ENCODE peak calls at places on chromosomes 6 and 20, in six cellular contexts. X is mesendoderm, K is cardiac muscle cell, S is neural progenitor cell, C is MCF 10A, R is midbrain. P is an unnamed sample.

GRCh38 chr6:147274776-147275175 is 70.6 kb downstream of the STXBP5 start:
- DNase-seq in X (no peak), K (no peak), S (no peak), C (no peak), R (no peak), P (no peak)

GRCh38 chr6:19477563-19477962 is 359.6 kb upstream of the ID4 start:
- DNase-seq in X (no peak), K (no peak), S (no peak), C (no peak), R (no peak), P (no peak)

GRCh38 chr6:97440590-97441176 is 157.7 kb upstream of the MMS22L start:
- DNase-seq in X (peak), K (peak), S (peak), C (peak), R (peak), P (peak)

GRCh38 chr20:16641511-16641910 is 68.3 kb upstream of the KIF16B start:
- DNase-seq in X (no peak), K (no peak), S (no peak), C (no peak), R (no peak), P (no peak)

GRCh38 chr20:46253391-46253790 is 54.9 kb downstream of the CDH22 start:
- DNase-seq in X (peak), K (no peak), S (peak), C (peak), R (no peak), P (peak)

GRCh38 chr20:60057123-60057865 is 99.1 kb downstream of the CDH26 start:
- DNase-seq in X (peak), K (peak), S (peak), C (peak), R (peak), P (peak)

GRCh38 chr6:34350100-34350936 is 42.2 kb downstream of the NUDT3 start:
- DNase-seq in X (peak), K (no peak), S (no peak), C (no peak), R (no peak), P (no peak)

GRCh38 chr6:2891768-2892170 is 11.3 kb downstream of the SERPINB9 start:
- DNase-seq in X (no peak), K (no peak), S (no peak), C (no peak), R (no peak), P (no peak)

GRCh38 chr6:11705069-11705468 is 73.5 kb downstream of the ADTRP start:
- DNase-seq in X (no peak), K (no peak), S (no peak), C (no peak), R (no peak), P (no peak)

GRCh38 chr6:159110013-159110412 is 59.2 kb upstream of the FNDC1 start:
- DNase-seq in X (peak), K (peak), S (peak), C (peak), R (no peak), P (peak)

P was measured in RKO.